ENCODE peak calls at places on chromosomes 7 and 10, in nine cellular contexts. V is natural killer cell, N is BJ, Y is mesothelial cell of epicardium, U is AG04450, K is GM12865, X is neural crest cell, Z is A673, F is lower leg skin. H is an unnamed sample.

GRCh38 chr7:101792051-101792651 is 25.3 kb upstream of the CUX1 start:
- DNase-seq in X (no peak), N (peak; percentile 26), V (no peak), U (no peak), F (no peak), Y (no peak), Z (no peak), K (no peak), H (no peak)

GRCh38 chr7:80942261-80943041 is 23.6 kb upstream of the SEMA3C start:
- DNase-seq in Y (no peak), F (no peak), Z (peak; percentile 91), K (no peak), N (peak; percentile 92), U (peak; percentile 75), V (no peak), X (no peak), H (no peak)

GRCh38 chr10:28327494-28327886 is 24.6 kb upstream of the MPP7 start:
- DNase-seq in N (no peak), F (no peak), K (no peak), V (no peak), U (no peak), Z (no peak), Y (no peak), X (no peak), H (no peak)

GRCh38 chr7:144834516-144835165 is 1.2 kb downstream of the TPK1 start:
- DNase-seq in X (no peak), Y (no peak), K (peak; percentile 77), V (no peak), Z (peak; percentile 24), U (no peak), N (no peak), F (no peak), H (peak; percentile 61)

GRCh38 chr10:15254808-15255655 is 86.5 kb upstream of the NMT2 start:
- DNase-seq in U (no peak), F (peak; percentile 82), Y (no peak), K (peak; percentile 75), N (no peak), Z (no peak), V (no peak), X (no peak), H (no peak)

GRCh38 chr7:81014266-81014665 is 95.4 kb upstream of the SEMA3C start:
- DNase-seq in N (no peak), V (no peak), F (no peak), Y (no peak), X (no peak), Z (no peak), U (no peak), K (no peak), H (no peak)

GRCh38 chr7:46209611-46210170 is 288.6 kb upstream of the IGFBP3 start:
- DNase-seq in V (no peak), X (no peak), U (no peak), F (no peak), Z (no peak), K (no peak), Y (no peak), N (no peak), H (no peak)

GRCh38 chr7:86911703-86912102 is 147.8 kb downstream of the ELAPOR2 start:
- DNase-seq in U (no peak), N (no peak), X (no peak), Y (no peak), F (no peak), K (peak; percentile 9), Z (peak; percentile 10), V (no peak), H (no peak)

GRCh38 chr10:77157248-77158019 is 480.2 kb downstream of the KCNMA1 start:
- DNase-seq in N (no peak), V (no peak), F (no peak), Z (no peak), U (no peak), K (no peak), Y (no peak), X (no peak), H (no peak)

GRCh38 chr10:104232613-104233102 is 494 bp upstream of the CFAP43 start:
- DNase-seq in Z (no peak), Y (no peak), F (no peak), K (no peak), N (no peak), U (no peak), V (no peak), X (no peak), H (no peak)

GRCh38 chr7:148912758-148913541 is 28.9 kb upstream of the EZH2 start:
- DNase-seq in K (peak; percentile 75), N (no peak), V (no peak), Y (no peak), U (no peak), Z (no peak), X (no peak), F (no peak), H (no peak)

GRCh38 chr10:75544923-75545322 is 113.5 kb downstream of the LRMDA start:
- DNase-seq in Y (no peak), V (no peak), U (no peak), Z (no peak), X (no peak), K (no peak), N (no peak), F (no peak), H (no peak)

GRCh38 chr10:52965938-52966401 is 193.4 kb upstream of the MBL2 start:
- DNase-seq in U (no peak), Z (no peak), F (no peak), Y (no peak), X (no peak), K (peak; percentile 89), N (no peak), V (no peak), H (no peak)

GRCh38 chr10:4332764-4333473 is 493.1 kb upstream of the AKR1E2 start:
- DNase-seq in K (no peak), U (no peak), Z (no peak), F (no peak), N (no peak), Y (no peak), V (no peak), X (no peak), H (no peak)

GRCh38 chr7:80635998-80636397 is 2.4 kb upstream of the CD36 start:
- DNase-seq in F (no peak), Y (no peak), N (no peak), K (no peak), Z (no peak), U (no peak), V (no peak), X (no peak), H (no peak)

GRCh38 chr10:108783897-108784296 is 1139.4 kb downstream of the XPNPEP1 start:
- DNase-seq in Z (peak; percentile 82), V (no peak), X (peak; percentile 3), Y (no peak), U (no peak), K (peak; percentile 83), N (no peak), F (no peak), H (no peak)

GRCh38 chr7:85065306-85065705 is 121.5 kb downstream of the SEMA3D start:
- DNase-seq in Z (no peak), V (no peak), X (no peak), K (no peak), U (no peak), Y (no peak), F (no peak), N (no peak), H (no peak)

GRCh38 chr10:49617281-49618020 is 3.6 kb downstream of the CHAT start:
- DNase-seq in V (no peak), X (no peak), U (no peak), Y (no peak), N (no peak), K (no peak), F (peak; percentile 46), Z (no peak), H (no peak)

GRCh38 chr10:36885746-36886145 is 239.7 kb upstream of the ANKRD30A start:
- DNase-seq in Z (no peak), Y (no peak), N (no peak), U (no peak), K (no peak), F (no peak), V (no peak), X (no peak), H (no peak)
- TF ChIP-seq CTCF in Z (no peak), Y (no peak), N (no peak), U (no peak), K (no peak), F (no peak), V (no peak), X (no peak), H (no peak)

DNA sequence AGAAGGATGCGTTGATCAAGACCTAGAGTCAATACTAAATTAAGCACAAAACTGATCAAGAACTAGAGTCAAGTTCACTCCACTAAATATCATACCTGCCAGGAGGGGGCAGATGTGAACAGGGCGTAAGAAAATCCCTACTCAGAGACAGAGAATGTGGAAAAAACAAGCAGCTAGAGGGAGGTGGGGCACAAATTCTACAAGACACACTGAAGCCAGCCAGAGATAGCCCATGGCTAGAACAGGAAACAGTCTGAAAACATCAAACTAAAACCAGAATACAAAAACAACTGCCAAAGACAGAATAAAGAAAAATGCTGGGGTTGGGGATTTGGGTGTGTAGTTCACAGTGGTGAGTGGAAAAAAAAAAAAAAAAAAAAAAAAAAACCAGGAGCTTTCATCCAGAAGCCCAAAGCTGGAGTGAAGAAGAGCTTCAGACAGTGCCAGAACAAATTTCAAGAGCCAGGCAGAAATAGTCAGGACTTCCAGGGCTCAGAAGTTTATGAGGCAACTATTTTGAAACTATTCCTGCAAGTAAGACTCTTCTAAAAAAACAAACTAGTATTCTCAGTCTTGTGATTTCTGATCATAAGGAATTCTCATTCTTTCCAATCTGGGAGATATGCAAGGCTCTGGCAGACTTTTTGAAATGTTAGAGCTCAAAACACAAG is 118.3 kb downstream of the CCDC71L start:
- DNase-seq in F (peak; percentile 89), U (peak; percentile 80), Y (peak; percentile 41), N (peak; percentile 69), V (no peak), Z (peak; percentile 79), K (peak; percentile 88), X (peak; percentile 18), H (peak; percentile 57)
- TF ChIP-seq CTCF in F (peak; percentile 56), U (peak; percentile 78), Y (peak; percentile 59), N (peak; percentile 64), V (no peak), Z (peak; percentile 80), K (peak; percentile 64), X (peak; percentile 76), H (peak; percentile 78)

DNA sequence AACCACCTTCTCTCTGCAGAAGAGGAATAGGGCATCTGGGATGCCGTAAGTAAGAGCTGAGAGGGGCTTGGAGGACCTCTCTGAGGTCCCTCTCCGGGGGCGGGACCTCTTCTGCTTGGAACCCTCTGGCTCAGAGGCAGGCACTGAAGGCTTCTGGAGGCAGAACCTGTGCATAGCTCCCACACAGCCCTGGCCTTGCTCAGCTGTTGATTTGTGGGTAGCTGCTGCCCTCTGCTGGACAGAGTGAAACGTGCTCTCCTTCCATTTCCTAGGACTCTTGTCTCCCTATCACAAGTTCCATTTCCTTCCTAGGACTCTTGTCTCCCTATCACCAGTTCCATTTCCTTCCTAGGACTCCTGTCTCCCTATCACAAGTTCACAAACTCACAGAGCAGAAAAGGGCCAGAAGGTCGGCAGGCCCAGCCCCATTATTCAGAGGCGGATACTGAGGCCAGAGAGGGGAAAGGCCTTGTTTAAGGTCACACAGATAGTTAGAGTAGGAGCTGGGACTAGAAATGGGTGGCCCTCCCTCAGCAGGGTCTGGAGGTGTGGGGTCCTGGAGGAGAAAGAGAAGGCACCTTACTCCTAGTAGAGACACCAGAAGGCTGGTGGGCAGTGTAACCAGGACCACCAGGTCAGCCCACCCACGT is 30.3 kb upstream of the GARS1 start:
- DNase-seq in V (peak; percentile 70), Z (peak; percentile 90), U (peak; percentile 61), X (peak; percentile 87), F (peak; percentile 96), Y (peak; percentile 87), N (no peak), K (peak; percentile 85), H (peak; percentile 79)
- TF ChIP-seq CTCF in V (peak; percentile 88), Z (peak; percentile 84), U (peak; percentile 83), X (peak; percentile 91), F (peak; percentile 86), Y (peak; percentile 87), N (peak; percentile 83), K (peak; percentile 85), H (peak; percentile 92)

GRCh38 chr7:155460926-155461613 is 3.1 kb downstream of the EN2 start:
- DNase-seq in V (no peak), Y (no peak), U (no peak), Z (no peak), X (no peak), N (no peak), F (no peak), K (no peak), H (no peak)
- TF ChIP-seq CTCF in V (no peak), Y (no peak), U (no peak), Z (no peak), X (no peak), N (no peak), F (no peak), K (no peak), H (no peak)